ENCODE peak calls at places on chromosomes 3 and 15, in eight cellular contexts. P, I, Q, F, A, L, Y and D are unnamed samples.

GRCh38 chr3:48966876-48967361 is 23.1 kb upstream of the P4HTM start:
- DNase-seq in P (no peak), I (no peak), Q (no peak), F (no peak), A (no peak), L (no peak), Y (no peak), D (no peak)

GRCh38 chr15:78061963-78062427 is 15.5 kb downstream of the TBC1D2B start:
- DNase-seq in P (no peak), I (peak; percentile 25), Q (no peak), F (no peak), A (no peak), L (peak; percentile 67), Y (no peak), D (no peak)

GRCh38 chr3:164479978-164480377 is 598.3 kb downstream of the SI start:
- DNase-seq in P (no peak), I (no peak), Q (no peak), F (peak; percentile 29), A (no peak), L (no peak), Y (no peak), D (no peak)

GRCh38 chr15:69373406-69373805 is 40.7 kb upstream of the KIF23 start:
- DNase-seq in P (no peak), I (no peak), Q (no peak), F (no peak), A (no peak), L (no peak), Y (no peak), D (no peak)

GRCh38 chr3:44030690-44031344 is 210.9 kb upstream of the TOPAZ1 start:
- DNase-seq in P (no peak), I (peak; percentile 7), Q (no peak), F (no peak), A (no peak), L (no peak), Y (no peak), D (no peak)

GRCh38 chr15:58701376-58701775 is 48.1 kb downstream of the ADAM10 start:
- DNase-seq in P (no peak), I (no peak), Q (no peak), F (no peak), A (no peak), L (no peak), Y (no peak), D (no peak)

GRCh38 chr15:70417536-70417935 is 319.8 kb upstream of the TLE3 start:
- DNase-seq in P (no peak), I (no peak), Q (no peak), F (no peak), A (no peak), L (no peak), Y (no peak), D (no peak)

GRCh38 chr3:159627229-159627628 is 361.4 kb upstream of the IL12A start:
- DNase-seq in P (peak; percentile 66), I (no peak), Q (no peak), F (no peak), A (no peak), L (no peak), Y (no peak), D (no peak)

GRCh38 chr3:13125092-13126015 is 52.1 kb upstream of the IQSEC1 start:
- DNase-seq in P (no peak), I (no peak), Q (no peak), F (no peak), A (no peak), L (no peak), Y (no peak), D (no peak)